ENCODE peak calls at places on chromosome 9, in six cellular contexts. U, M, N, P, K and R are unnamed samples.

GRCh38 chr9:22049411-22049810 is 40.3 kb upstream of the CDKN2B start:
- DNase-seq in P (no peak), M (no peak), U (no peak), N (no peak), K (no peak), R (no peak)

GRCh38 chr9:123131258-123131657 is 97.8 kb downstream of the GPR21 start:
- DNase-seq in U (no peak), P (no peak), N (no peak), K (no peak), M (peak), R (no peak)

GRCh38 chr9:113990570-113990907 is 87.6 kb downstream of the AMBP start:
- DNase-seq in M (no peak), U (no peak), P (no peak), K (no peak), N (no peak), R (no peak)

GRCh38 chr9:26131891-26132290 is 453.6 kb upstream of the TUSC1 start:
- DNase-seq in K (no peak), M (no peak), N (no peak), U (no peak), P (no peak), R (no peak)

GRCh38 chr9:35102465-35102768 is 514 bp downstream of the STOML2 start:
- DNase-seq in U (no peak), N (no peak), K (no peak), M (no peak), P (no peak), R (no peak)

GRCh38 chr9:132006657-132007370 is 72.9 kb downstream of the MED27 start:
- DNase-seq in K (no peak), U (no peak), N (no peak), P (peak), M (no peak), R (no peak)

GRCh38 chr9:137463931-137464290 is 4.8 kb upstream of the NSMF start:
- DNase-seq in N (no peak), U (no peak), P (no peak), K (no peak), M (no peak), R (no peak)

GRCh38 chr9:124663046-124663961 is 107.8 kb downstream of the NR6A1 start:
- DNase-seq in K (peak), M (no peak), P (no peak), U (no peak), N (no peak), R (no peak)

GRCh38 chr9:35470894-35471293 is 19.0 kb upstream of the RUSC2 start:
- DNase-seq in P (no peak), K (no peak), U (no peak), N (no peak), M (no peak), R (no peak)

GRCh38 chr9:113602126-113603119 is 138.9 kb downstream of the RGS3 start:
- DNase-seq in U (peak), K (peak), P (peak), N (peak), M (peak), R (no peak)

GRCh38 chr9:137960496-137960895 is 82.9 kb downstream of the CACNA1B start:
- DNase-seq in U (no peak), P (no peak), M (no peak), K (no peak), N (no peak), R (no peak)